ENCODE peak calls at places on chromosomes 12 and 14, in nine cellular contexts. One of them, this sample, is unnamed.

GRCh38 chr12:45292486-45293195 is 76.7 kb downstream of the ANO6 start:
- DNase-seq in tibial artery: peak; percentile 73
- DNase-seq in endothelial cell of umbilical vein: no peak
- DNase-seq in tibial nerve: no peak
- DNase-seq in thyroid gland: no peak
- DNase-seq in RWPE1: no peak
- DNase-seq in DND-41: no peak
- DNase-seq in H9: no peak
- DNase-seq in substantia nigra: no peak
- DNase-seq in this sample: peak; percentile 28

GRCh38 chr12:106682594-106683234 is 91.8 kb upstream of the RIC8B start:
- DNase-seq in tibial artery: no peak
- DNase-seq in endothelial cell of umbilical vein: peak; percentile 36
- DNase-seq in tibial nerve: no peak
- DNase-seq in thyroid gland: no peak
- DNase-seq in RWPE1: no peak
- DNase-seq in DND-41: no peak
- DNase-seq in H9: no peak
- DNase-seq in substantia nigra: no peak
- DNase-seq in this sample: no peak

GRCh38 chr14:36450550-36450949 is 69.5 kb downstream of the NKX2-1 start:
- DNase-seq in tibial artery: no peak
- DNase-seq in endothelial cell of umbilical vein: no peak
- DNase-seq in tibial nerve: no peak
- DNase-seq in thyroid gland: no peak
- DNase-seq in RWPE1: no peak
- DNase-seq in DND-41: no peak
- DNase-seq in H9: no peak
- DNase-seq in substantia nigra: no peak
- DNase-seq in this sample: no peak

GRCh38 chr12:42589465-42590323 is at the start of gene PRICKLE1:
- DNase-seq in tibial artery: no peak
- DNase-seq in endothelial cell of umbilical vein: peak; percentile 69
- DNase-seq in tibial nerve: no peak
- DNase-seq in thyroid gland: peak; percentile 30
- DNase-seq in RWPE1: peak; percentile 28
- DNase-seq in DND-41: no peak
- DNase-seq in H9: peak; percentile 46
- DNase-seq in substantia nigra: no peak
- DNase-seq in this sample: peak; percentile 55

GRCh38 chr14:77663289-77663688 is 44.5 kb downstream of the ALKBH1 start:
- DNase-seq in tibial artery: no peak
- DNase-seq in endothelial cell of umbilical vein: peak; percentile 18
- DNase-seq in tibial nerve: no peak
- DNase-seq in thyroid gland: no peak
- DNase-seq in RWPE1: peak; percentile 91
- DNase-seq in DND-41: no peak
- DNase-seq in H9: no peak
- DNase-seq in substantia nigra: no peak
- DNase-seq in this sample: no peak

GRCh38 chr14:69548566-69548965 is 26.1 kb downstream of the CCDC177 start:
- DNase-seq in tibial artery: no peak
- DNase-seq in endothelial cell of umbilical vein: no peak
- DNase-seq in tibial nerve: no peak
- DNase-seq in thyroid gland: no peak
- DNase-seq in RWPE1: no peak
- DNase-seq in DND-41: no peak
- DNase-seq in H9: no peak
- DNase-seq in substantia nigra: no peak
- DNase-seq in this sample: no peak

GRCh38 chr12:9673404-9674225 is 4.1 kb downstream of the CLEC2D start:
- DNase-seq in tibial artery: peak; percentile 74
- DNase-seq in endothelial cell of umbilical vein: peak; percentile 94
- DNase-seq in tibial nerve: no peak
- DNase-seq in thyroid gland: peak; percentile 85
- DNase-seq in RWPE1: peak; percentile 63
- DNase-seq in DND-41: peak; percentile 74
- DNase-seq in H9: peak; percentile 61
- DNase-seq in substantia nigra: no peak
- DNase-seq in this sample: peak; percentile 32

GRCh38 chr12:104215638-104216297 is at the start of gene TXNRD1:
- DNase-seq in tibial artery: peak; percentile 90
- DNase-seq in endothelial cell of umbilical vein: peak; percentile 85
- DNase-seq in tibial nerve: peak; percentile 64
- DNase-seq in thyroid gland: peak; percentile 85
- DNase-seq in RWPE1: peak; percentile 72
- DNase-seq in DND-41: no peak
- DNase-seq in H9: peak; percentile 91
- DNase-seq in substantia nigra: peak; percentile 6
- DNase-seq in this sample: peak; percentile 82

GRCh38 chr12:27906658-27907473 is 65.7 kb downstream of the PTHLH start:
- DNase-seq in tibial artery: no peak
- DNase-seq in endothelial cell of umbilical vein: no peak
- DNase-seq in tibial nerve: no peak
- DNase-seq in thyroid gland: no peak
- DNase-seq in RWPE1: no peak
- DNase-seq in DND-41: no peak
- DNase-seq in H9: no peak
- DNase-seq in substantia nigra: no peak
- DNase-seq in this sample: no peak

GRCh38 chr14:104031384-104031783 is 54.1 kb upstream of the ASPG start:
- DNase-seq in tibial artery: no peak
- DNase-seq in endothelial cell of umbilical vein: no peak
- DNase-seq in tibial nerve: no peak
- DNase-seq in thyroid gland: peak; percentile 88
- DNase-seq in RWPE1: no peak
- DNase-seq in DND-41: no peak
- DNase-seq in H9: no peak
- DNase-seq in substantia nigra: no peak
- DNase-seq in this sample: no peak

GRCh38 chr14:35196571-35196970 is 74.2 kb downstream of the PRORP start:
- DNase-seq in tibial artery: no peak
- DNase-seq in endothelial cell of umbilical vein: peak; percentile 6
- DNase-seq in tibial nerve: no peak
- DNase-seq in thyroid gland: no peak
- DNase-seq in RWPE1: peak; percentile 5
- DNase-seq in DND-41: no peak
- DNase-seq in H9: no peak
- DNase-seq in substantia nigra: no peak
- DNase-seq in this sample: no peak

GRCh38 chr14:51094282-51094821 is 553 bp downstream of the TRIM9 start:
- DNase-seq in tibial artery: no peak
- DNase-seq in endothelial cell of umbilical vein: no peak
- DNase-seq in tibial nerve: no peak
- DNase-seq in thyroid gland: no peak
- DNase-seq in RWPE1: no peak
- DNase-seq in DND-41: no peak
- DNase-seq in H9: peak; percentile 43
- DNase-seq in substantia nigra: peak; percentile 15
- DNase-seq in this sample: no peak

GRCh38 chr14:53947452-53948180 is 9.0 kb downstream of the BMP4 start:
- DNase-seq in tibial artery: no peak
- DNase-seq in endothelial cell of umbilical vein: peak; percentile 77
- DNase-seq in tibial nerve: no peak
- DNase-seq in thyroid gland: no peak
- DNase-seq in RWPE1: no peak
- DNase-seq in DND-41: no peak
- DNase-seq in H9: no peak
- DNase-seq in substantia nigra: no peak
- DNase-seq in this sample: no peak

GRCh38 chr12:52903285-52903854 is 1.5 kb downstream of the KRT8 start:
- DNase-seq in tibial artery: peak; percentile 76
- DNase-seq in endothelial cell of umbilical vein: peak; percentile 75
- DNase-seq in tibial nerve: peak; percentile 45
- DNase-seq in thyroid gland: peak; percentile 87
- DNase-seq in RWPE1: no peak
- DNase-seq in DND-41: peak; percentile 18
- DNase-seq in H9: peak; percentile 89
- DNase-seq in substantia nigra: peak; percentile 30
- DNase-seq in this sample: peak; percentile 63

GRCh38 chr12:94565683-94566082 is 84.7 kb downstream of the TMCC3 start:
- DNase-seq in tibial artery: no peak
- DNase-seq in endothelial cell of umbilical vein: no peak
- DNase-seq in tibial nerve: no peak
- DNase-seq in thyroid gland: no peak
- DNase-seq in RWPE1: no peak
- DNase-seq in DND-41: no peak
- DNase-seq in H9: no peak
- DNase-seq in substantia nigra: no peak
- DNase-seq in this sample: no peak

GRCh38 chr12:103778781-103779180 is 62.3 kb downstream of the NT5DC3 start:
- DNase-seq in tibial artery: no peak
- DNase-seq in endothelial cell of umbilical vein: no peak
- DNase-seq in tibial nerve: no peak
- DNase-seq in thyroid gland: no peak
- DNase-seq in RWPE1: no peak
- DNase-seq in DND-41: no peak
- DNase-seq in H9: no peak
- DNase-seq in substantia nigra: no peak
- DNase-seq in this sample: no peak

GRCh38 chr14:60647837-60648168 is 1.5 kb downstream of the SIX1 start:
- DNase-seq in tibial artery: no peak
- DNase-seq in endothelial cell of umbilical vein: no peak
- DNase-seq in tibial nerve: no peak
- DNase-seq in thyroid gland: no peak
- DNase-seq in RWPE1: no peak
- DNase-seq in DND-41: no peak
- DNase-seq in H9: no peak
- DNase-seq in substantia nigra: no peak
- DNase-seq in this sample: no peak

GRCh38 chr12:46386360-46386867 is 13.8 kb upstream of the SLC38A2 start:
- DNase-seq in tibial artery: no peak
- DNase-seq in endothelial cell of umbilical vein: peak; percentile 77
- DNase-seq in tibial nerve: no peak
- DNase-seq in thyroid gland: no peak
- DNase-seq in RWPE1: peak; percentile 38
- DNase-seq in DND-41: no peak
- DNase-seq in H9: no peak
- DNase-seq in substantia nigra: no peak
- DNase-seq in this sample: no peak
- H3K27ac ChIP-seq in tibial artery: peak overlapping the region; percentile 98
- H3K27ac ChIP-seq in endothelial cell of umbilical vein: peak overlapping the region; percentile 85
- H3K27ac ChIP-seq in tibial nerve: peak overlapping the region; percentile 50
- H3K27ac ChIP-seq in thyroid gland: peak overlapping the region; percentile 99
- H3K27ac ChIP-seq in RWPE1: no peak overlapping the region
- H3K27ac ChIP-seq in DND-41: no peak overlapping the region
- H3K27ac ChIP-seq in H9: peak overlapping the region; percentile 49
- H3K27ac ChIP-seq in substantia nigra: no peak overlapping the region
- H3K27ac ChIP-seq in this sample: peak overlapping the region; percentile 100

GRCh38 chr14:94317259-94317658 is 5.9 kb downstream of the SERPINA6 start:
- DNase-seq in tibial artery: peak; percentile 81
- DNase-seq in endothelial cell of umbilical vein: no peak
- DNase-seq in tibial nerve: peak; percentile 68
- DNase-seq in thyroid gland: peak; percentile 6
- DNase-seq in RWPE1: no peak
- DNase-seq in DND-41: no peak
- DNase-seq in H9: no peak
- DNase-seq in substantia nigra: no peak
- DNase-seq in this sample: no peak
- H3K27ac ChIP-seq in tibial artery: no peak overlapping the region
- H3K27ac ChIP-seq in endothelial cell of umbilical vein: no peak overlapping the region
- H3K27ac ChIP-seq in tibial nerve: no peak overlapping the region
- H3K27ac ChIP-seq in thyroid gland: no peak overlapping the region
- H3K27ac ChIP-seq in RWPE1: no peak overlapping the region
- H3K27ac ChIP-seq in DND-41: no peak overlapping the region
- H3K27ac ChIP-seq in H9: no peak overlapping the region
- H3K27ac ChIP-seq in substantia nigra: no peak overlapping the region
- H3K27ac ChIP-seq in this sample: no peak overlapping the region

GRCh38 chr12:23817345-23817744 is 132.1 kb downstream of the SOX5 start:
- DNase-seq in tibial artery: no peak
- DNase-seq in endothelial cell of umbilical vein: no peak
- DNase-seq in tibial nerve: no peak
- DNase-seq in thyroid gland: no peak
- DNase-seq in RWPE1: no peak
- DNase-seq in DND-41: no peak
- DNase-seq in H9: no peak
- DNase-seq in substantia nigra: no peak
- DNase-seq in this sample: no peak

GRCh38 chr12:23810327-23810902 is 139.1 kb downstream of the SOX5 start:
- DNase-seq in tibial artery: no peak
- DNase-seq in endothelial cell of umbilical vein: no peak
- DNase-seq in tibial nerve: no peak
- DNase-seq in thyroid gland: no peak
- DNase-seq in RWPE1: no peak
- DNase-seq in DND-41: no peak
- DNase-seq in H9: no peak
- DNase-seq in substantia nigra: no peak
- DNase-seq in this sample: no peak

GRCh38 chr12:23813206-23813605 is 136.3 kb downstream of the SOX5 start:
- DNase-seq in tibial artery: no peak
- DNase-seq in endothelial cell of umbilical vein: no peak
- DNase-seq in tibial nerve: no peak
- DNase-seq in thyroid gland: no peak
- DNase-seq in RWPE1: no peak
- DNase-seq in DND-41: no peak
- DNase-seq in H9: no peak
- DNase-seq in substantia nigra: no peak
- DNase-seq in this sample: no peak

GRCh38 chr12:23816394-23816851 is 133.0 kb downstream of the SOX5 start:
- DNase-seq in tibial artery: peak; percentile 13
- DNase-seq in endothelial cell of umbilical vein: no peak
- DNase-seq in tibial nerve: no peak
- DNase-seq in thyroid gland: no peak
- DNase-seq in RWPE1: no peak
- DNase-seq in DND-41: no peak
- DNase-seq in H9: peak; percentile 47
- DNase-seq in substantia nigra: no peak
- DNase-seq in this sample: no peak

GRCh38 chr12:23815810-23816209 is 133.7 kb downstream of the SOX5 start:
- DNase-seq in tibial artery: no peak
- DNase-seq in endothelial cell of umbilical vein: no peak
- DNase-seq in tibial nerve: no peak
- DNase-seq in thyroid gland: no peak
- DNase-seq in RWPE1: no peak
- DNase-seq in DND-41: no peak
- DNase-seq in H9: no peak
- DNase-seq in substantia nigra: no peak
- DNase-seq in this sample: no peak
- H3K27ac ChIP-seq in tibial artery: no peak overlapping the region
- H3K27ac ChIP-seq in endothelial cell of umbilical vein: no peak overlapping the region
- H3K27ac ChIP-seq in tibial nerve: no peak overlapping the region
- H3K27ac ChIP-seq in thyroid gland: no peak overlapping the region
- H3K27ac ChIP-seq in RWPE1: no peak overlapping the region
- H3K27ac ChIP-seq in DND-41: no peak overlapping the region
- H3K27ac ChIP-seq in H9: no peak overlapping the region
- H3K27ac ChIP-seq in substantia nigra: no peak overlapping the region
- H3K27ac ChIP-seq in this sample: no peak overlapping the region

DNA sequence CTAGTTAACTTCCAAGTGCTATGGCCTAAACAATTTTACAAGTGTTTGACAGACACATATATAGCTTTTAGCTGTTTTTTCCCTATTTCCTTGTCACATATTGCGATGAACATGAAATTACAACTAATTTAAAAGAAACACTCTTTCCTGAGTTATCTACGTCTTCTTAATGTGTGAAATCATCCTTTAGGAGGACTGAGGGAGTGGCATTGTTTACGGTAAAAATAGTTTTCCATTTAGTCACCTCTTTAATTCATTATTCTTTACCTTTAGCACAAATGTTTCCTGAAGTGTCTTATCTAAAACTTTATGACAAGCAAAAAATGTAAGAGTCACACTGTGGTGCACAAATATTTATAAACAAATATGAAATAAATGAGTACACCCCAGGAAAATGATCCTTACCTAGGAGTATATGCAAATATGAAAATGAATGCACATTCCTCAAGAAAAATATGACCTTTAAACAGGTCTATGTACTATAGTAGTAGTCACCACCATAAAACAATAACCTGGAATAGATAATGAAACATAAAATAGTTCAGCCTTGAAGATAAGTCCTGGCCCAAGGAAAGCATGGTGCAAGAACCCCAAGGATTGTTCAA is 104.6 kb downstream of the PTPRR start:
- DNase-seq in tibial artery: no peak
- DNase-seq in endothelial cell of umbilical vein: no peak
- DNase-seq in tibial nerve: no peak
- DNase-seq in thyroid gland: no peak
- DNase-seq in RWPE1: peak; percentile 57
- DNase-seq in DND-41: no peak
- DNase-seq in H9: no peak
- DNase-seq in substantia nigra: no peak
- DNase-seq in this sample: no peak
- H3K27ac ChIP-seq in tibial artery: no peak overlapping the region
- H3K27ac ChIP-seq in endothelial cell of umbilical vein: no peak overlapping the region
- H3K27ac ChIP-seq in tibial nerve: no peak overlapping the region
- H3K27ac ChIP-seq in thyroid gland: no peak overlapping the region
- H3K27ac ChIP-seq in RWPE1: no peak overlapping the region
- H3K27ac ChIP-seq in DND-41: no peak overlapping the region
- H3K27ac ChIP-seq in H9: no peak overlapping the region
- H3K27ac ChIP-seq in substantia nigra: no peak overlapping the region
- H3K27ac ChIP-seq in this sample: no peak overlapping the region